ENCODE peak calls at places on chromosome 16, in six cellular contexts. One of them, this sample, is unnamed.

GRCh38 chr16:11250091-11250785 is 5.8 kb downstream of the SOCS1 start:
- DNase-seq in HFFc6: no peak
- DNase-seq in T-helper 2 cell: no peak
- DNase-seq in B cell: no peak
- DNase-seq in EL: no peak
- DNase-seq in NCI-H2171 treated with DMSO at 0.1 percent for 48 hours: peak
- DNase-seq in this sample: no peak

GRCh38 chr16:87733190-87733589 is 32.6 kb downstream of the KLHDC4 start:
- DNase-seq in B cell: no peak
- DNase-seq in T-helper 2 cell: no peak
- DNase-seq in HFFc6: no peak
- DNase-seq in NCI-H2171 treated with DMSO at 0.1 percent for 48 hours: peak
- DNase-seq in EL: no peak
- DNase-seq in this sample: no peak

GRCh38 chr16:57711-58110 is 4.1 kb downstream of the SNRNP25 start:
- DNase-seq in B cell: peak
- DNase-seq in HFFc6: no peak
- DNase-seq in EL: peak
- DNase-seq in T-helper 2 cell: no peak
- DNase-seq in NCI-H2171 treated with DMSO at 0.1 percent for 48 hours: no peak
- DNase-seq in this sample: no peak

GRCh38 chr16:1002399-1003161 is 21.0 kb downstream of the SOX8 start:
- DNase-seq in HFFc6: peak
- DNase-seq in EL: peak
- DNase-seq in T-helper 2 cell: peak
- DNase-seq in NCI-H2171 treated with DMSO at 0.1 percent for 48 hours: no peak
- DNase-seq in B cell: no peak
- DNase-seq in this sample: no peak

GRCh38 chr16:80167657-80168056 is 373.1 kb upstream of the DYNLRB2 start:
- DNase-seq in T-helper 2 cell: no peak
- DNase-seq in EL: no peak
- DNase-seq in B cell: no peak
- DNase-seq in HFFc6: no peak
- DNase-seq in NCI-H2171 treated with DMSO at 0.1 percent for 48 hours: no peak
- DNase-seq in this sample: no peak

GRCh38 chr16:90046971-90047713 is 27.9 kb upstream of the DBNDD1 start:
- DNase-seq in NCI-H2171 treated with DMSO at 0.1 percent for 48 hours: no peak
- DNase-seq in T-helper 2 cell: no peak
- DNase-seq in B cell: no peak
- DNase-seq in EL: peak
- DNase-seq in HFFc6: peak
- DNase-seq in this sample: no peak

GRCh38 chr16:57800213-57801097 is 1.8 kb downstream of the KIFC3 start:
- DNase-seq in NCI-H2171 treated with DMSO at 0.1 percent for 48 hours: no peak
- DNase-seq in HFFc6: no peak
- DNase-seq in EL: no peak
- DNase-seq in T-helper 2 cell: no peak
- DNase-seq in B cell: no peak
- DNase-seq in this sample: no peak

GRCh38 chr16:11681977-11682654 is 13.9 kb downstream of the SNN start:
- DNase-seq in EL: no peak
- DNase-seq in B cell: peak
- DNase-seq in HFFc6: no peak
- DNase-seq in T-helper 2 cell: no peak
- DNase-seq in NCI-H2171 treated with DMSO at 0.1 percent for 48 hours: peak
- DNase-seq in this sample: peak

GRCh38 chr16:49700928-49701685 is 154.8 kb downstream of the ZNF423 start:
- DNase-seq in NCI-H2171 treated with DMSO at 0.1 percent for 48 hours: peak
- DNase-seq in T-helper 2 cell: no peak
- DNase-seq in B cell: no peak
- DNase-seq in HFFc6: no peak
- DNase-seq in EL: no peak
- DNase-seq in this sample: no peak

GRCh38 chr16:50035468-50035992 is 10.5 kb downstream of the CNEP1R1 start:
- DNase-seq in NCI-H2171 treated with DMSO at 0.1 percent for 48 hours: no peak
- DNase-seq in HFFc6: no peak
- DNase-seq in B cell: no peak
- DNase-seq in EL: no peak
- DNase-seq in T-helper 2 cell: no peak
- DNase-seq in this sample: no peak

GRCh38 chr16:78443780-78444422 is 344.4 kb downstream of the WWOX start:
- DNase-seq in EL: no peak
- DNase-seq in NCI-H2171 treated with DMSO at 0.1 percent for 48 hours: no peak
- DNase-seq in HFFc6: no peak
- DNase-seq in T-helper 2 cell: no peak
- DNase-seq in B cell: no peak
- DNase-seq in this sample: no peak

GRCh38 chr16:58862334-58863024 is 128.4 kb upstream of the GOT2 start:
- DNase-seq in EL: peak
- DNase-seq in NCI-H2171 treated with DMSO at 0.1 percent for 48 hours: no peak
- DNase-seq in HFFc6: no peak
- DNase-seq in B cell: no peak
- DNase-seq in T-helper 2 cell: no peak
- DNase-seq in this sample: no peak

GRCh38 chr16:3645504-3646347 is 8.8 kb upstream of the DNASE1 start:
- DNase-seq in NCI-H2171 treated with DMSO at 0.1 percent for 48 hours: no peak
- DNase-seq in B cell: peak
- DNase-seq in T-helper 2 cell: no peak
- DNase-seq in HFFc6: no peak
- DNase-seq in EL: no peak
- DNase-seq in this sample: no peak

GRCh38 chr16:65176603-65177002 is 54.7 kb upstream of the CDH11 start:
- DNase-seq in NCI-H2171 treated with DMSO at 0.1 percent for 48 hours: no peak
- DNase-seq in HFFc6: peak
- DNase-seq in B cell: no peak
- DNase-seq in EL: peak
- DNase-seq in T-helper 2 cell: no peak
- DNase-seq in this sample: no peak

GRCh38 chr16:50467943-50468748 is 80.0 kb upstream of the NKD1 start:
- DNase-seq in NCI-H2171 treated with DMSO at 0.1 percent for 48 hours: peak
- DNase-seq in EL: no peak
- DNase-seq in T-helper 2 cell: no peak
- DNase-seq in B cell: no peak
- DNase-seq in HFFc6: no peak
- DNase-seq in this sample: peak

This sample was measured in NCI-H524 treated with DMSO at 0.1 percent for 48 hours.